ENCODE peak calls at places on chromosomes 1 and 21, in eight cellular contexts. L is stimulated activated naive CD4-positive, alpha-beta T cell; U is stimulated activated CD8-positive, alpha-beta memory T cell treated with anti-CD3 and anti-CD28 coated beads, Interleukin-4, amount 100 ng/mL, for 24 hours; G is LHCN-M2; F is activated gamma-delta T cell treated with Interleukin-2 at 50 U/mL for 16 hours; M is HTR-8/SVneo; D is left cardiac atrium; P is ELR. N is an unnamed sample.

GRCh38 chr1:45722809-45723208 is 27.6 kb downstream of the IPP start:
- DNase-seq in L (no peak), U (no peak), G (peak), F (no peak), M (no peak), D (no peak), P (peak), N (no peak)

GRCh38 chr1:198231776-198232175 is 75.0 kb downstream of the NEK7 start:
- DNase-seq in L (no peak), U (no peak), G (no peak), F (no peak), M (no peak), D (no peak), P (no peak), N (no peak)

GRCh38 chr1:206898089-206898908 is 1.1 kb downstream of the IL24 start:
- DNase-seq in L (no peak), U (no peak), G (peak), F (no peak), M (peak), D (no peak), P (peak), N (no peak)

GRCh38 chr1:211082824-211083223 is 51.1 kb downstream of the KCNH1 start:
- DNase-seq in L (no peak), U (no peak), G (no peak), F (no peak), M (peak), D (no peak), P (peak), N (peak)

GRCh38 chr21:46113497-46114176 is 15.7 kb downstream of the COL6A2 start:
- DNase-seq in L (no peak), U (no peak), G (no peak), F (peak), M (no peak), D (peak), P (no peak), N (no peak)

GRCh38 chr1:114728553-114728952 is 12.0 kb upstream of the NRAS start:
- DNase-seq in L (no peak), U (no peak), G (no peak), F (no peak), M (no peak), D (no peak), P (no peak), N (no peak)

GRCh38 chr1:165635823-165636222 is 4.8 kb downstream of the MGST3 start:
- DNase-seq in L (no peak), U (no peak), G (no peak), F (no peak), M (no peak), D (no peak), P (no peak), N (no peak)

GRCh38 chr1:224245188-224245587 is 62.1 kb downstream of the DEGS1 start:
- DNase-seq in L (no peak), U (no peak), G (peak), F (peak), M (no peak), D (peak), P (no peak), N (no peak)

GRCh38 chr1:71357708-71358107 is 276.9 kb upstream of the ZRANB2 start:
- DNase-seq in L (no peak), U (no peak), G (no peak), F (no peak), M (no peak), D (no peak), P (no peak), N (no peak)

GRCh38 chr1:54485417-54485816 is 62.6 kb upstream of the ACOT11 start:
- DNase-seq in L (no peak), U (no peak), G (no peak), F (no peak), M (no peak), D (no peak), P (no peak), N (no peak)

GRCh38 chr1:119217429-119217828 is 77.0 kb upstream of the WARS2 start:
- DNase-seq in L (no peak), U (no peak), G (no peak), F (no peak), M (no peak), D (no peak), P (no peak), N (no peak)

GRCh38 chr1:209546390-209547080 is 37.0 kb upstream of the CAMK1G start:
- DNase-seq in L (no peak), U (no peak), G (no peak), F (no peak), M (no peak), D (no peak), P (no peak), N (peak)

GRCh38 chr1:9128161-9128519 is 762 bp downstream of the GPR157 start:
- DNase-seq in L (peak), U (no peak), G (no peak), F (no peak), M (no peak), D (peak), P (peak), N (no peak)